ENCODE peak calls at places on chromosomes 12 and 14, in six cellular contexts. F is stomach; M is activated CD8-positive, alpha-beta memory T cell treated with anti-CD3 and anti-CD28 coated beads for 24 hours; S is activated naive CD4-positive, alpha-beta T cell treated with Interleukin-2 at 50 U/mL for 16 hours; N is NCI-H1417; Z is occipital lobe. T is an unnamed sample.

GRCh38 chr12:94545937-94546771 is 86.5 kb upstream of the CEP83 start:
- DNase-seq in F (peak), M (no peak), S (no peak), N (peak), Z (peak), T (peak)

GRCh38 chr14:100712490-100712889 is 14.2 kb upstream of the DLK1 start:
- DNase-seq in F (peak), M (no peak), S (no peak), N (no peak), Z (no peak), T (peak)

GRCh38 chr12:45049912-45050318 is 984 bp downstream of the DBX2 start:
- DNase-seq in F (no peak), M (no peak), S (no peak), N (no peak), Z (no peak), T (no peak)

GRCh38 chr14:74867673-74868072 is 8.3 kb downstream of the PROX2 start:
- DNase-seq in F (no peak), M (peak), S (peak), N (no peak), Z (peak), T (no peak)

GRCh38 chr12:77521458-77522115 is 309.1 kb upstream of the NAV3 start:
- DNase-seq in F (no peak), M (no peak), S (no peak), N (no peak), Z (no peak), T (no peak)

GRCh38 chr14:62759796-62760195 is 285.5 kb downstream of the KCNH5 start:
- DNase-seq in F (no peak), M (no peak), S (no peak), N (peak), Z (no peak), T (no peak)

GRCh38 chr14:21334202-21334906 is 49.5 kb downstream of the SUPT16H start:
- DNase-seq in F (no peak), M (no peak), S (no peak), N (no peak), Z (no peak), T (no peak)

GRCh38 chr12:5921966-5922365 is 23.1 kb downstream of the ANO2 start:
- DNase-seq in F (no peak), M (peak), S (no peak), N (no peak), Z (no peak), T (no peak)

GRCh38 chr14:71433303-71433702 is 498.9 kb upstream of the RGS6 start:
- DNase-seq in F (no peak), M (no peak), S (no peak), N (no peak), Z (no peak), T (no peak)

GRCh38 chr14:99564903-99565259 is 39.1 kb downstream of the CCDC85C start:
- DNase-seq in F (no peak), M (no peak), S (no peak), N (no peak), Z (no peak), T (no peak)

GRCh38 chr12:109871678-109872314 is 8.5 kb downstream of the GLTP start:
- DNase-seq in F (peak), M (no peak), S (no peak), N (no peak), Z (no peak), T (no peak)

GRCh38 chr12:107379852-107380567 is 286.7 kb upstream of the CRY1 start:
- DNase-seq in F (peak), M (no peak), S (no peak), N (peak), Z (no peak), T (peak)

GRCh38 chr14:22835505-22835904 is 880 bp upstream of the MMP14 start:
- DNase-seq in F (no peak), M (no peak), S (no peak), N (no peak), Z (no peak), T (no peak)

GRCh38 chr14:20866963-20867362 is 24.2 kb upstream of the RNASE3 start:
- DNase-seq in F (no peak), M (no peak), S (no peak), N (no peak), Z (no peak), T (peak)

GRCh38 chr14:29529418-29529817 is 398.2 kb downstream of the PRKD1 start:
- DNase-seq in F (no peak), M (no peak), S (no peak), N (no peak), Z (no peak), T (no peak)

GRCh38 chr12:94182971-94183701 is 34.8 kb downstream of the PLXNC1 start:
- DNase-seq in F (no peak), M (no peak), S (no peak), N (no peak), Z (no peak), T (no peak)

GRCh38 chr12:30437616-30438015 is 258.1 kb downstream of the IPO8 start:
- DNase-seq in F (no peak), M (no peak), S (no peak), N (no peak), Z (peak), T (no peak)

GRCh38 chr14:31898835-31899528 is 178.1 kb upstream of the ARHGAP5 start:
- DNase-seq in F (no peak), M (no peak), S (no peak), N (no peak), Z (no peak), T (no peak)

GRCh38 chr14:68312884-68313725 is 479.8 kb downstream of the ZFP36L1 start:
- DNase-seq in F (no peak), M (no peak), S (peak), N (no peak), Z (no peak), T (no peak)

GRCh38 chr14:102971314-102971713 is 48.9 kb downstream of the AMN start:
- DNase-seq in F (no peak), M (no peak), S (no peak), N (no peak), Z (no peak), T (no peak)

GRCh38 chr12:22518067-22518719 is 26.1 kb downstream of the C2CD5 start:
- DNase-seq in F (peak), M (no peak), S (no peak), N (no peak), Z (no peak), T (peak)

GRCh38 chr12:72030272-72030671 is 91.6 kb downstream of the TPH2 start:
- DNase-seq in F (no peak), M (no peak), S (no peak), N (no peak), Z (no peak), T (no peak)

GRCh38 chr14:24270537-24271133 is 762 bp downstream of the RABGGTA start:
- DNase-seq in F (peak), M (no peak), S (no peak), N (no peak), Z (no peak), T (no peak)

GRCh38 chr14:104866451-104867370 is 1.6 kb downstream of the CEP170B start:
- DNase-seq in F (no peak), M (no peak), S (no peak), N (no peak), Z (no peak), T (no peak)

GRCh38 chr14:103382375-103382774 is 2.8 kb upstream of the MARK3 start:
- DNase-seq in F (no peak), M (no peak), S (no peak), N (no peak), Z (no peak), T (no peak)

GRCh38 chr12:127785936-127786335 is 481.0 kb upstream of the TMEM132C start:
- DNase-seq in F (no peak), M (no peak), S (no peak), N (no peak), Z (no peak), T (no peak)

GRCh38 chr14:25003537-25003936 is 46.4 kb downstream of the STXBP6 start:
- DNase-seq in F (no peak), M (no peak), S (no peak), N (no peak), Z (no peak), T (no peak)

GRCh38 chr12:27573972-27574371 is 50.0 kb downstream of the PPFIBP1 start:
- DNase-seq in F (no peak), M (no peak), S (no peak), N (no peak), Z (no peak), T (no peak)

GRCh38 chr12:3601466-3602150 is 110.6 kb downstream of the PRMT8 start:
- DNase-seq in F (no peak), M (no peak), S (no peak), N (no peak), Z (no peak), T (no peak)

GRCh38 chr14:104020471-104020870 is 65.0 kb upstream of the ASPG start:
- DNase-seq in F (no peak), M (no peak), S (no peak), N (no peak), Z (no peak), T (no peak)

GRCh38 chr14:100339757-100340453 is 16.8 kb downstream of the SLC25A47 start:
- DNase-seq in F (no peak), M (peak), S (no peak), N (no peak), Z (no peak), T (no peak)

GRCh38 chr12:40552868-40553267 is 139.4 kb upstream of the CNTN1 start:
- DNase-seq in F (no peak), M (no peak), S (no peak), N (no peak), Z (no peak), T (no peak)

GRCh38 chr12:57216014-57216891 is at the start of gene NXPH4:
- DNase-seq in F (peak), M (peak), S (peak), N (peak), Z (no peak), T (peak)

GRCh38 chr14:93104961-93105360 is 10.8 kb downstream of the ITPK1 start:
- DNase-seq in F (no peak), M (no peak), S (no peak), N (no peak), Z (no peak), T (no peak)

GRCh38 chr12:93960521-93960920 is 187.9 kb upstream of the PLXNC1 start:
- DNase-seq in F (no peak), M (no peak), S (no peak), N (no peak), Z (no peak), T (no peak)

GRCh38 chr14:93059917-93060545 is 55.7 kb downstream of the ITPK1 start:
- DNase-seq in F (no peak), M (no peak), S (no peak), N (no peak), Z (no peak), T (no peak)